ENCODE peak calls at places on chromosomes 12 and 14, in eight cellular contexts. I is A549, N is esophagus squamous epithelium, M is adrenal gland, W is H54, T is spleen, U is lower leg skin, B is stomach. D is an unnamed sample.

GRCh38 chr12:88574278-88574677 is 6.0 kb downstream of the KITLG start:
- DNase-seq in N (no peak), W (no peak), U (no peak), I (no peak), B (no peak), M (no peak), T (no peak), D (no peak)

GRCh38 chr14:65346895-65347294 is 65.6 kb upstream of the FUT8 start:
- DNase-seq in B (no peak), M (peak; percentile 27), W (no peak), U (peak; percentile 81), T (no peak), I (no peak), N (no peak), D (peak; percentile 40)

GRCh38 chr14:94738786-94739185 is 31.1 kb downstream of the GSC start:
- DNase-seq in U (no peak), B (no peak), M (no peak), W (no peak), N (no peak), I (no peak), T (no peak), D (no peak)

GRCh38 chr14:100639280-100639679 is 52.1 kb upstream of the BEGAIN start:
- DNase-seq in W (no peak), T (no peak), U (no peak), M (no peak), I (no peak), B (no peak), N (no peak), D (no peak)

GRCh38 chr14:76078501-76078900 is 73.2 kb upstream of the GPATCH2L start:
- DNase-seq in I (no peak), T (no peak), B (no peak), N (no peak), W (no peak), M (no peak), U (no peak), D (no peak)

GRCh38 chr12:12212769-12213168 is 54.1 kb downstream of the LRP6 start:
- DNase-seq in M (no peak), I (no peak), B (no peak), N (no peak), W (no peak), T (no peak), U (no peak), D (no peak)

GRCh38 chr12:174596-174995 is 39.4 kb downstream of the SLC6A12 start:
- DNase-seq in B (no peak), U (no peak), T (no peak), N (no peak), M (no peak), I (no peak), W (no peak), D (no peak)

GRCh38 chr14:91841065-91841464 is 26.3 kb downstream of the TC2N start:
- DNase-seq in T (no peak), U (no peak), M (no peak), I (no peak), W (no peak), B (no peak), N (no peak), D (no peak)

GRCh38 chr12:132061197-132061596 is 82.9 kb downstream of the DDX51 start:
- DNase-seq in M (no peak), U (no peak), B (no peak), W (no peak), T (peak; percentile 2), N (no peak), I (no peak), D (no peak)

GRCh38 chr14:36085861-36086260 is 90.7 kb downstream of the PTCSC3 start:
- DNase-seq in T (no peak), U (no peak), I (no peak), M (no peak), B (no peak), N (no peak), W (no peak), D (no peak)

GRCh38 chr12:65152012-65152411 is 17.4 kb upstream of the LEMD3 start:
- DNase-seq in I (no peak), U (no peak), W (no peak), M (no peak), B (no peak), N (no peak), T (no peak), D (no peak)

GRCh38 chr12:52066346-52067080 is 3.3 kb upstream of the ATG101 start:
- DNase-seq in N (no peak), U (no peak), W (no peak), B (no peak), I (no peak), M (no peak), T (no peak), D (no peak)

GRCh38 chr12:91023326-91024004 is 18.7 kb upstream of the EPYC start:
- DNase-seq in N (no peak), B (no peak), W (peak; percentile 4), M (no peak), T (no peak), U (no peak), I (no peak), D (no peak)

GRCh38 chr14:88422919-88423318 is 37.5 kb downstream of the SPATA7 start:
- DNase-seq in T (no peak), W (peak; percentile 18), N (no peak), B (no peak), I (no peak), U (no peak), M (no peak), D (no peak)

GRCh38 chr14:106436310-106436905 is 910.0 kb downstream of the TMEM121 start:
- DNase-seq in T (peak; percentile 66), M (peak; percentile 29), U (no peak), B (no peak), W (no peak), I (peak; percentile 3), N (no peak), D (peak; percentile 58)

GRCh38 chr12:2856901-2857495 is at the start of gene TEX52:
- DNase-seq in T (peak; percentile 37), B (no peak), N (no peak), M (no peak), U (no peak), W (no peak), I (no peak), D (no peak)
- TF ChIP-seq POLR2A in T (no peak), B (no peak), N (no peak), M (no peak), U (no peak), W (no peak), I (no peak), D (no peak)

DNA sequence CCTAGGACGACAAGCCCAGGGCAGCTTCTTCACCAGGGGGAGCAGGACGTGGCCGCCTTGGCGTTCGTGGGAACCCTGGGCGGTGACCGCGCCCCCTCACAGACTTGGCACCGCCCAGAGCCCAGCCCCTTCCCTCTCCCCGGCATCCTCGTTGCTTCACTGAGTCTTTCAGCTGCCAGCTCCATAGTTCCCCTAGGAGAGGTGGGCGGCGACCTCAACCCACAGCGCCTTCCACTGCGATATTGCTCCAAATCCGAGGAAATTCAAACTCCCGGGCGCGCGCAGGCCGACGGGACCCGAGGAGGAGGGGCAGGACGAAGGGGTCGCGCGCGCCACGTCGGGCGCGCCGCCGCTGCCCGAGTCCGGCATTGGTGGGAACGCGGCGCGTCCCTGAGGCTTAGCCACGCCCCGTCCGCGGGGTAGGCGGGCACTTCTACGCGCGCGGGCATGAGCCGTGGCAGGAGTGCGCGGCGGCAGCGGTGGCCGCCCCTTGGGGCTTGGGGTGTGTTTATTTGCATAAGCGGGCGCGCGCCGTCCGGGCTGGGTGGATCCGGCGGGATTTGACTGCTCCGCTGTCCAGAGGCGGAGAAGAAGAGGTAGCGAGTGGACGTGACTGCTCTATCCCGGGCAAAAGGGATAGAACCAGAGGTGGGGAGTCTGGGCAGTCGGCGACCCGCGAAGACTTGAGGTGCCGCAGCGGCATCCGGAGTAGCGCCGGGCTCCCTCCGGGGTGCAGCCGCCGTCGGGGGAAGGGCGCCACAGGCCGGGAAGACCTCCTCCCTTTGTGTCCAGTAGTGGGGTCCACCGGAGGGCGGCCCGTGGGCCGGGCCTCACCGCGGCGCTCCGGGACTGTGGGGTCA is at the start of the genes APAF1 and IKBIP:
- DNase-seq in U (peak; percentile 99), B (peak; percentile 99), W (peak; percentile 75), M (peak; percentile 97), I (peak; percentile 90), N (peak; percentile 93), T (peak; percentile 100), D (peak; percentile 97)
- TF ChIP-seq POLR2A in U (no peak), B (no peak), W (peak; percentile 86), M (peak; percentile 91), I (peak; percentile 81), N (peak; percentile 88), T (peak; percentile 11), D (peak; percentile 80)

GRCh38 chr14:23095196-23096108 is at the start of gene C14orf119:
- DNase-seq in M (peak; percentile 100), W (peak; percentile 72), U (peak; percentile 100), N (no peak), I (peak; percentile 98), T (peak; percentile 96), B (peak; percentile 100), D (peak; percentile 94)

GRCh38 chr14:23093104-23093503 is 1.8 kb downstream of the ACIN1 start:
- DNase-seq in W (no peak), B (no peak), N (no peak), M (no peak), T (no peak), U (no peak), I (no peak), D (no peak)

GRCh38 chr14:23093526-23093925 is 1.4 kb downstream of the ACIN1 start:
- DNase-seq in T (no peak), B (no peak), U (no peak), I (no peak), M (no peak), W (no peak), N (no peak), D (no peak)

GRCh38 chr14:23093993-23094665 is 807 bp downstream of the ACIN1 start:
- DNase-seq in N (no peak), B (no peak), W (no peak), I (peak; percentile 90), M (no peak), T (peak; percentile 15), U (peak; percentile 53), D (no peak)

DNA sequence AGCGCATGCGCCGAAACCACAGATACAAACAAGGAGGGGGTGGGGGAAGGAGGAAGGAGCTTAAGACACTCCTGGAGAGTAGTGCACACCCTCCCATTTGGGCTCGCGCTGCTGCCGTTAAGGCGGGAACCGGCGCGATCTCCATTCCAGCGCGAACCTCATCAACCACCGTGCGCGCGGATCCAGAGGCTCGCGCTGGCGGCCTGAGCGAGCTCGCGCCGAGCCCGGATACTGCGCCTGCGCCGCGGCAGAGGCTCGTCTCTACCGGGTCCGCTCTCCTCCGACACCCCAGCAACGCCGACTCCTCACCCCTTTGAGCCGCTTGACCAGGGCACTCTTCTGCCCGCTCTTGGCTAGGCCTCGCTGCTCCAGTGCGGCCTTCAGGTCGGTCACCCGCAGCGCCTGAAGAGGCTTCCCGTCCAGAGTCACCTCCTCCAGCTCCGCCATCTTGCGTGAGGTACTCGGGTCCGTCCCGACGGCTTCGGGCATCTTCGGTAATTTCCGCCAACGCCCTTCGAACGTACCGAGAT is at the start of gene ACIN1:
- DNase-seq in N (no peak), T (peak; percentile 99), M (peak; percentile 71), B (peak; percentile 75), U (no peak), I (no peak), W (peak; percentile 29), D (peak; percentile 77)
- TF ChIP-seq POLR2A in N (peak; percentile 80), T (no peak), M (peak; percentile 43), B (no peak), U (no peak), I (peak; percentile 83), W (peak; percentile 54), D (peak; percentile 43)

DNA sequence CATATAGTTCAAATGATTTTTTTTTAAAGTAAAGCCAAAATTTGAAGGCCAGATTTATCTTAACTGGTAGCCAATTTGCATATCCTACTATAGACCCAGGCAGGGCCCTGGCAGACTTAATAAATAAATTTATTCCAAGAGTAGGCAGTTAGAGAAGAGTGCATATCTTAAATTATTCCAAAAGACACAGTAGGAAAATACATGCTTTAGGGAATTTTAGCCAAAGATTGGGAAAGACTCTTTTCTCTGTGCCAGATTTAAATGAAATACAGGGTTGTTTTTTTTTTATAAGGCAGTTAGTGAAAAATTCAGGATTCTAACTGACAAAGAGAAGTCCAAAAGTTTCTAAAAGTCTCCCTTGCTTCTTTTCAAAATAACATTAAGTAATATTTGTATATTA is 65.5 kb downstream of the ST8SIA1 start:
- DNase-seq in I (no peak), M (no peak), U (no peak), N (no peak), T (no peak), W (no peak), B (no peak), D (no peak)
- TF ChIP-seq POLR2A in I (no peak), M (no peak), U (no peak), N (no peak), T (no peak), W (no peak), B (no peak), D (no peak)

D was measured in heart left ventricle.